ENCODE peak calls at places on chromosomes 6 and 20, in eight cellular contexts. W is HCT116; N is Jurkat, Clone E6-1; M is cardiac muscle cell; F is AG04450; Q is aorta; O is psoas muscle; I is body of pancreas. C is an unnamed sample.

GRCh38 chr6:133241088-133241900 is at the start of gene EYA4:
- DNase-seq in F (no peak), M (peak), O (peak), Q (peak), I (peak), N (no peak), W (no peak), C (peak)

GRCh38 chr20:13412806-13413445 is 191.9 kb downstream of the ISM1 start:
- DNase-seq in Q (no peak), N (no peak), I (no peak), W (no peak), M (no peak), F (no peak), O (no peak), C (no peak)

GRCh38 chr20:45779011-45779915 is 12.4 kb downstream of the WFDC3 start:
- DNase-seq in Q (peak), M (no peak), O (peak), W (peak), I (peak), N (no peak), F (peak), C (no peak)

GRCh38 chr20:36908603-36909002 is 32.7 kb downstream of the TLDC2 start:
- DNase-seq in I (no peak), W (no peak), N (no peak), O (no peak), Q (no peak), F (no peak), M (no peak), C (no peak)

GRCh38 chr20:47118641-47119040 is 224.0 kb downstream of the EYA2 start:
- DNase-seq in O (no peak), I (no peak), W (no peak), M (no peak), N (no peak), Q (no peak), F (no peak), C (no peak)

GRCh38 chr6:133707456-133707855 is 181.5 kb upstream of the TCF21 start:
- DNase-seq in F (peak), W (no peak), Q (no peak), O (no peak), I (no peak), N (peak), M (no peak), C (peak)

GRCh38 chr6:11315743-11316437 is 83.4 kb upstream of the NEDD9 start:
- DNase-seq in O (no peak), M (no peak), I (no peak), W (peak), F (peak), N (no peak), Q (no peak), C (no peak)

GRCh38 chr20:22797103-22797502 is 212.7 kb upstream of the FOXA2 start:
- DNase-seq in N (no peak), F (no peak), O (no peak), Q (no peak), W (no peak), I (no peak), M (no peak), C (no peak)

GRCh38 chr20:1942061-1942460 is 46.9 kb downstream of the SIRPA start:
- DNase-seq in N (no peak), F (no peak), W (no peak), O (no peak), M (no peak), I (no peak), Q (no peak), C (no peak)

GRCh38 chr6:11853678-11854417 is 75.2 kb upstream of the ADTRP start:
- DNase-seq in W (no peak), N (no peak), F (no peak), M (no peak), I (no peak), O (no peak), Q (no peak), C (no peak)

GRCh38 chr20:40685349-40685748 is 3.7 kb downstream of the MAFB start:
- DNase-seq in F (no peak), M (no peak), Q (no peak), N (no peak), I (no peak), W (no peak), O (no peak), C (no peak)
- H3K4me3 ChIP-seq in F (no peak), M (no peak), Q (no peak), N (no peak), I (no peak), W (no peak), O (peak), C (no peak)

DNA sequence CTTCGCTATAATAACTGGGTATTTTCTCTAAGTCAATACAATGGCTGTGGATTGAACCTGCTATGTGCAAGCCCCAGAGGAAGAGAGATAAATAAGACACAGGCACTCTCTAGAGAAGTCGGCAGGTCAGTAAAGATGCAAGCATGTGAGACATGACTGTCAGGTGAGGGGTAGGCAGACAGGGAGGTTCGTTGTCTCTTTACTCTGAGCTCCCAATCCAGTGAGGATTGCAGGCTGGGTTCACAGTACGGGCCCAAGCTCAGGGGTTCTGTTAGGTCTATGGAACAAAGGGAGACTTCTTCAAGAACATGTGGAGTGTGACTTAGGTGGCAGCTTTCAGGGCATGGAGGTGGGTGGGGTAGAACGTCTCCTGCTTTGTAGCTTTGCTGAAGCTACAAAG is 147.2 kb downstream of the PCSK2 start:
- DNase-seq in N (no peak), I (no peak), Q (no peak), W (no peak), M (no peak), O (no peak), F (no peak), C (no peak)
- H3K4me3 ChIP-seq in N (no peak), I (no peak), Q (no peak), W (no peak), M (no peak), O (no peak), F (no peak), C (no peak)

GRCh38 chr6:167795874-167796667 is 30.6 kb upstream of the AFDN start:
- DNase-seq in I (peak), W (no peak), M (no peak), O (peak), F (no peak), Q (no peak), N (no peak), C (no peak)

GRCh38 chr6:167797079-167797870 is 29.4 kb upstream of the AFDN start:
- DNase-seq in O (no peak), N (no peak), W (no peak), M (no peak), I (no peak), Q (no peak), F (no peak), C (no peak)

GRCh38 chr6:167797871-167798265 is 28.8 kb upstream of the AFDN start:
- DNase-seq in O (no peak), W (no peak), N (no peak), F (no peak), Q (no peak), M (no peak), I (no peak), C (no peak)

GRCh38 chr6:167795321-167795811 is 31.3 kb upstream of the AFDN start:
- DNase-seq in N (no peak), O (no peak), W (no peak), Q (no peak), M (no peak), F (no peak), I (no peak), C (no peak)

GRCh38 chr6:167796668-167797031 is 30.1 kb upstream of the AFDN start:
- DNase-seq in M (no peak), N (no peak), F (no peak), I (no peak), Q (no peak), W (no peak), O (no peak), C (no peak)
- H3K4me3 ChIP-seq in M (no peak), N (no peak), F (no peak), I (no peak), Q (no peak), W (no peak), O (peak), C (no peak)

GRCh38 chr6:139473731-139474130 is 99.3 kb upstream of the CITED2 start:
- DNase-seq in M (no peak), Q (no peak), O (no peak), N (no peak), I (no peak), F (no peak), W (no peak), C (no peak)
- H3K4me3 ChIP-seq in M (no peak), Q (no peak), O (peak), N (no peak), I (no peak), F (no peak), W (no peak), C (no peak)

DNA sequence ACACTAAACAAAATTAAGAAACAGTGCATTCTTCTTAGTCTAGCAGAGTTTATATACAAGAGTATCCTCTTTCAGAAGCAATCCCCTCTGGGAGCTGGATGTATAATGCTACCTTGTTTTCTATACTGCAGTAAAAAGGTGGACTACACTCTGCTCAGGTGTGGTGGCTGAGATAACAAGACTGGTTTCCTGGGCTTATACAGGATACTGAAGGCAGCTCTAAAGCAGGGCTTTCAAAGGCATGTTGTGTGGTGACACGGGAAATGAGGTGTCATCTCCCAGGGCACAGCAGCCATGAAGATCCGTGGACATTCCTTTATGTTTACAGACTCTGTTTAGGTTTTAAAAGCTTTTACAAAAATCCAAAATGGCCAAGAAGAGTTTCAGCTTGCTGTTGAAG is 136.7 kb downstream of the MAP3K4 start:
- DNase-seq in N (peak), O (no peak), I (no peak), M (no peak), F (no peak), Q (no peak), W (no peak), C (no peak)
- H3K4me3 ChIP-seq in N (peak), O (no peak), I (no peak), M (no peak), F (no peak), Q (no peak), W (no peak), C (no peak)

GRCh38 chr6:159036673-159037072 is 8.1 kb downstream of the TAGAP start:
- DNase-seq in F (no peak), M (no peak), N (no peak), Q (no peak), I (no peak), W (no peak), O (no peak), C (no peak)

GRCh38 chr6:159041181-159041580 is 3.6 kb downstream of the TAGAP start:
- DNase-seq in F (no peak), I (no peak), Q (no peak), O (no peak), W (no peak), M (no peak), N (no peak), C (no peak)

GRCh38 chr6:159037746-159038290 is 7.0 kb downstream of the TAGAP start:
- DNase-seq in I (no peak), Q (no peak), W (no peak), M (no peak), N (no peak), F (no peak), O (no peak), C (no peak)

GRCh38 chr6:159039885-159040258 is 4.9 kb downstream of the TAGAP start:
- DNase-seq in O (no peak), Q (no peak), N (no peak), W (no peak), F (no peak), M (no peak), I (no peak), C (no peak)

GRCh38 chr6:159038914-159039884 is 5.6 kb downstream of the TAGAP start:
- DNase-seq in W (no peak), Q (no peak), O (no peak), I (no peak), M (no peak), N (no peak), F (no peak), C (peak)
- H3K4me3 ChIP-seq in W (no peak), Q (no peak), O (no peak), I (no peak), M (no peak), N (no peak), F (no peak), C (peak)

GRCh38 chr20:61353261-61353995 is 101.4 kb downstream of the CDH4 start:
- DNase-seq in W (no peak), O (no peak), M (no peak), I (no peak), F (no peak), N (no peak), Q (no peak), C (no peak)

GRCh38 chr20:61354501-61354900 is 102.4 kb downstream of the CDH4 start:
- DNase-seq in F (no peak), Q (no peak), W (no peak), O (no peak), N (no peak), I (no peak), M (no peak), C (no peak)

GRCh38 chr20:61350500-61351250 is 98.6 kb downstream of the CDH4 start:
- DNase-seq in Q (no peak), N (no peak), O (no peak), I (no peak), W (no peak), F (no peak), M (no peak), C (no peak)

GRCh38 chr20:61353996-61354390 is 101.9 kb downstream of the CDH4 start:
- DNase-seq in F (no peak), W (no peak), N (no peak), M (no peak), Q (no peak), O (no peak), I (no peak), C (no peak)

GRCh38 chr20:61352381-61353260 is 100.6 kb downstream of the CDH4 start:
- DNase-seq in M (no peak), W (no peak), F (no peak), N (no peak), I (no peak), Q (no peak), O (no peak), C (no peak)
- H3K4me3 ChIP-seq in M (no peak), W (no peak), F (no peak), N (no peak), I (no peak), Q (no peak), O (no peak), C (no peak)

GRCh38 chr6:158646023-158646888 is 1.7 kb upstream of the DYNLT1 start:
- DNase-seq in N (no peak), W (no peak), Q (no peak), I (no peak), O (no peak), F (no peak), M (no peak), C (no peak)
- H3K4me3 ChIP-seq in N (no peak), W (peak), Q (no peak), I (no peak), O (no peak), F (no peak), M (no peak), C (no peak)

DNA sequence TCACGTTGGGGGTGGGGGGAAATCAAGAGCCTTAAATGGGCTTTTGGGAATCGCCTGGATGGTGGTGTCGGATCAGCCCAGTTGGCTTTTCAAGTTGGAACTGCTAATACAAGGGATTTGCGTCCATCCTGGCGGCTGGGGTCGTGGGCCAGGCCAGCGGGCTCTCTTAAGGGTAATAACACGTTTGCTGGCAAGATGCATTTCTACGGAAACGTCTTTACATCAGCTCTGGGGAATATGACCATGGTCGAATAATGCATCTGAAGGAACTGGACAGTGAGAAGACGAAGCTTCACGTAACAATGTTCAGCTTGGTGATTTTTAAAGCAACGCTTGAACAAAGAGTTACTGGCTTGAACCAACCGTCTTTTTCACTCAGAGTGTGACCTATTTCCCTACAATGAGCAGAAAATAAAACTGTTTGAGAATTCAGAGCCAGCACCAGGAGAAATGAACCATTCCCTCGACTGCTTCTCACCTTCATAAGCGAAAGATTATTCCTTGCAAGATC is 1.6 kb upstream of the MARCKS start:
- DNase-seq in W (no peak), N (no peak), M (peak), F (no peak), Q (no peak), I (peak), O (no peak), C (peak)
- H3K4me3 ChIP-seq in W (no peak), N (peak), M (peak), F (peak), Q (peak), I (peak), O (peak), C (peak)

GRCh38 chr6:27867941-27868705 is 44.1 kb downstream of the OR2B2 start:
- DNase-seq in I (no peak), O (no peak), F (no peak), N (peak), W (no peak), Q (no peak), M (no peak), C (no peak)
- H3K4me3 ChIP-seq in I (no peak), O (peak), F (no peak), N (no peak), W (no peak), Q (no peak), M (peak), C (no peak)